ENCODE peak calls at places on chromosome 22, in four cellular contexts. O is amygdala; U is stimulated activated CD8-positive, alpha-beta memory T cell treated with anti-CD3 and anti-CD28 coated beads, Interleukin-2, amount 100 ng/mL, for 48 hours; C is hepatocyte. I is an unnamed sample.

GRCh38 chr22:25966448-25966913 is 202.8 kb upstream of the SEZ6L start:
- DNase-seq in O (no peak), U (no peak), C (no peak), I (no peak)

GRCh38 chr22:29710922-29711593 is 8.7 kb upstream of the CABP7 start:
- DNase-seq in O (no peak), U (no peak), C (no peak), I (no peak)

GRCh38 chr22:36285545-36285944 is 32.6 kb downstream of the APOL1 start:
- DNase-seq in O (no peak), U (no peak), C (no peak), I (no peak)

GRCh38 chr22:19877626-19878339 is 23.1 kb upstream of the GNB1L start:
- DNase-seq in O (no peak), U (no peak), C (no peak), I (no peak)

GRCh38 chr22:24696551-24697001 is 77.9 kb downstream of the PIWIL3 start:
- DNase-seq in O (no peak), U (no peak), C (no peak), I (no peak)

GRCh38 chr22:44395116-44396005 is 82.6 kb upstream of the SHISAL1 start:
- DNase-seq in O (no peak), U (no peak), C (no peak), I (peak)

GRCh38 chr22:17228725-17229126 is 9.5 kb upstream of the ADA2 start:
- DNase-seq in O (no peak), U (no peak), C (no peak), I (no peak)

GRCh38 chr22:42427211-42427610 is 5.0 kb downstream of the NFAM1 start:
- DNase-seq in O (no peak), U (no peak), C (no peak), I (no peak)

GRCh38 chr22:37476389-37477329 is 9.5 kb downstream of the MFNG start:
- DNase-seq in O (no peak), U (no peak), C (no peak), I (no peak)

GRCh38 chr22:25085930-25086901 is 113.4 kb upstream of the CRYBB3 start:
- DNase-seq in O (no peak), U (no peak), C (peak), I (peak)

GRCh38 chr22:23781533-23781932 is 5.2 kb upstream of the SMARCB1 start:
- DNase-seq in O (no peak), U (no peak), C (peak), I (no peak)